ENCODE peak calls at places on chromosome 7, in seven cellular contexts. One of them, this sample, is unnamed.

GRCh38 chr7:52120908-52121307 is 804.3 kb upstream of the COBL start:
- DNase-seq in esophagus squamous epithelium: no peak
- DNase-seq in endothelial cell of umbilical vein: no peak
- DNase-seq in IMR-90: no peak
- DNase-seq in HCT116: no peak
- DNase-seq in A549: no peak
- DNase-seq in right lobe of liver: no peak
- DNase-seq in this sample: no peak

GRCh38 chr7:22866965-22867364 is 44.3 kb upstream of the TOMM7 start:
- DNase-seq in esophagus squamous epithelium: no peak
- DNase-seq in endothelial cell of umbilical vein: peak
- DNase-seq in IMR-90: peak
- DNase-seq in HCT116: no peak
- DNase-seq in A549: no peak
- DNase-seq in right lobe of liver: no peak
- DNase-seq in this sample: no peak

GRCh38 chr7:146028251-146028750 is 88.3 kb upstream of the CNTNAP2 start:
- DNase-seq in esophagus squamous epithelium: no peak
- DNase-seq in endothelial cell of umbilical vein: no peak
- DNase-seq in IMR-90: no peak
- DNase-seq in HCT116: no peak
- DNase-seq in A549: no peak
- DNase-seq in right lobe of liver: no peak
- DNase-seq in this sample: no peak

GRCh38 chr7:92875171-92875570 is 38.8 kb upstream of the CDK6 start:
- DNase-seq in esophagus squamous epithelium: no peak
- DNase-seq in endothelial cell of umbilical vein: no peak
- DNase-seq in IMR-90: no peak
- DNase-seq in HCT116: no peak
- DNase-seq in A549: no peak
- DNase-seq in right lobe of liver: no peak
- DNase-seq in this sample: no peak

GRCh38 chr7:102891693-102892261 is 21.0 kb upstream of the LRRC17 start:
- DNase-seq in esophagus squamous epithelium: no peak
- DNase-seq in endothelial cell of umbilical vein: peak
- DNase-seq in IMR-90: peak
- DNase-seq in HCT116: no peak
- DNase-seq in A549: peak
- DNase-seq in right lobe of liver: no peak
- DNase-seq in this sample: no peak

GRCh38 chr7:153628825-153629224 is 423.4 kb upstream of the DPP6 start:
- DNase-seq in esophagus squamous epithelium: no peak
- DNase-seq in endothelial cell of umbilical vein: no peak
- DNase-seq in IMR-90: no peak
- DNase-seq in HCT116: no peak
- DNase-seq in A549: no peak
- DNase-seq in right lobe of liver: no peak
- DNase-seq in this sample: no peak

GRCh38 chr7:51023547-51023946 is 240.9 kb upstream of the GRB10 start:
- DNase-seq in esophagus squamous epithelium: no peak
- DNase-seq in endothelial cell of umbilical vein: no peak
- DNase-seq in IMR-90: no peak
- DNase-seq in HCT116: no peak
- DNase-seq in A549: no peak
- DNase-seq in right lobe of liver: no peak
- DNase-seq in this sample: no peak

GRCh38 chr7:27433581-27433980 is 191.0 kb downstream of the EVX1 start:
- DNase-seq in esophagus squamous epithelium: no peak
- DNase-seq in endothelial cell of umbilical vein: no peak
- DNase-seq in IMR-90: no peak
- DNase-seq in HCT116: no peak
- DNase-seq in A549: no peak
- DNase-seq in right lobe of liver: no peak
- DNase-seq in this sample: no peak

GRCh38 chr7:96118449-96119001 is 203.4 kb downstream of the SLC25A13 start:
- DNase-seq in esophagus squamous epithelium: no peak
- DNase-seq in endothelial cell of umbilical vein: no peak
- DNase-seq in IMR-90: no peak
- DNase-seq in HCT116: no peak
- DNase-seq in A549: no peak
- DNase-seq in right lobe of liver: no peak
- DNase-seq in this sample: no peak

GRCh38 chr7:100173806-100174495 is 3.2 kb downstream of the GPC2 start:
- DNase-seq in esophagus squamous epithelium: no peak
- DNase-seq in endothelial cell of umbilical vein: no peak
- DNase-seq in IMR-90: no peak
- DNase-seq in HCT116: no peak
- DNase-seq in A549: no peak
- DNase-seq in right lobe of liver: no peak
- DNase-seq in this sample: no peak

GRCh38 chr7:44374007-44374763 is 48.8 kb upstream of the CAMK2B start:
- DNase-seq in esophagus squamous epithelium: no peak
- DNase-seq in endothelial cell of umbilical vein: no peak
- DNase-seq in IMR-90: no peak
- DNase-seq in HCT116: no peak
- DNase-seq in A549: no peak
- DNase-seq in right lobe of liver: no peak
- DNase-seq in this sample: no peak

GRCh38 chr7:146175716-146176115 is 59.1 kb downstream of the CNTNAP2 start:
- DNase-seq in esophagus squamous epithelium: no peak
- DNase-seq in endothelial cell of umbilical vein: no peak
- DNase-seq in IMR-90: no peak
- DNase-seq in HCT116: no peak
- DNase-seq in A549: peak
- DNase-seq in right lobe of liver: no peak
- DNase-seq in this sample: no peak

GRCh38 chr7:7201583-7202374 is 19.4 kb downstream of the C1GALT1 start:
- DNase-seq in esophagus squamous epithelium: no peak
- DNase-seq in endothelial cell of umbilical vein: no peak
- DNase-seq in IMR-90: no peak
- DNase-seq in HCT116: no peak
- DNase-seq in A549: no peak
- DNase-seq in right lobe of liver: no peak
- DNase-seq in this sample: no peak

GRCh38 chr7:23106491-23106800 is 861 bp downstream of the KLHL7 start:
- DNase-seq in esophagus squamous epithelium: no peak
- DNase-seq in endothelial cell of umbilical vein: no peak
- DNase-seq in IMR-90: no peak
- DNase-seq in HCT116: no peak
- DNase-seq in A549: no peak
- DNase-seq in right lobe of liver: no peak
- DNase-seq in this sample: no peak

GRCh38 chr7:28587211-28587610 is 174.9 kb downstream of the CREB5 start:
- DNase-seq in esophagus squamous epithelium: no peak
- DNase-seq in endothelial cell of umbilical vein: no peak
- DNase-seq in IMR-90: peak
- DNase-seq in HCT116: no peak
- DNase-seq in A549: no peak
- DNase-seq in right lobe of liver: no peak
- DNase-seq in this sample: no peak

DNA sequence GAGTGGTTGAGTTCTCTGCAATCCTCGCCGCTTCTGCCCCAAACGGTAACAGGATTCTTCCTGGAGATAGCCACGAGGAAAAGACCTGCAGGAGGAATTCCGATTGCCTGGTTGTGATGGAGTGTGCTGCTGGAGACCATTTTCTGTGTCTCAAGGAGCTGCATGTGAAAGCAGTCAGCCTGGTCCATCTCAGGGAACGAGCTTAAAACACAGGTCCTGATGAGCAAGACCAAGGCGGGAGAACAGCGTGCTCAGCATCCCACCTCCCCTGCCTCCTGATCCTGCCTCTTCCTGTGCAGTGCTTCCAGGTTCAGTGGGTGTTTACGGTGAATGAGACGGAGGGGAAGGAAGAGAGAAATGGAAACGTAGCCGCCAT is 26.5 kb downstream of the VIPR2 start:
- DNase-seq in esophagus squamous epithelium: no peak
- DNase-seq in endothelial cell of umbilical vein: no peak
- DNase-seq in IMR-90: no peak
- DNase-seq in HCT116: no peak
- DNase-seq in A549: no peak
- DNase-seq in right lobe of liver: no peak
- DNase-seq in this sample: no peak
- TF ChIP-seq POLR2A in esophagus squamous epithelium: no peak
- TF ChIP-seq POLR2A in endothelial cell of umbilical vein: no peak
- TF ChIP-seq POLR2A in IMR-90: no peak
- TF ChIP-seq POLR2A in HCT116: no peak
- TF ChIP-seq POLR2A in A549: no peak
- TF ChIP-seq POLR2A in right lobe of liver: no peak
- TF ChIP-seq POLR2A in this sample: no peak

GRCh38 chr7:66640802-66641525 is 12.3 kb downstream of the KCTD7 start:
- DNase-seq in esophagus squamous epithelium: no peak
- DNase-seq in endothelial cell of umbilical vein: no peak
- DNase-seq in IMR-90: no peak
- DNase-seq in HCT116: no peak
- DNase-seq in A549: no peak
- DNase-seq in right lobe of liver: no peak
- DNase-seq in this sample: peak
- TF ChIP-seq POLR2A in esophagus squamous epithelium: no peak
- TF ChIP-seq POLR2A in endothelial cell of umbilical vein: no peak
- TF ChIP-seq POLR2A in IMR-90: no peak
- TF ChIP-seq POLR2A in HCT116: no peak
- TF ChIP-seq POLR2A in A549: no peak
- TF ChIP-seq POLR2A in right lobe of liver: no peak
- TF ChIP-seq POLR2A in this sample: no peak

GRCh38 chr7:151237244-151238189 is 5.2 kb downstream of the CHPF2 start:
- DNase-seq in esophagus squamous epithelium: no peak
- DNase-seq in endothelial cell of umbilical vein: no peak
- DNase-seq in IMR-90: no peak
- DNase-seq in HCT116: no peak
- DNase-seq in A549: no peak
- DNase-seq in right lobe of liver: no peak
- DNase-seq in this sample: no peak
- TF ChIP-seq POLR2A in esophagus squamous epithelium: no peak
- TF ChIP-seq POLR2A in endothelial cell of umbilical vein: no peak
- TF ChIP-seq POLR2A in IMR-90: no peak
- TF ChIP-seq POLR2A in HCT116: no peak
- TF ChIP-seq POLR2A in A549: no peak
- TF ChIP-seq POLR2A in right lobe of liver: no peak
- TF ChIP-seq POLR2A in this sample: no peak

GRCh38 chr7:129169705-129170319 is 18.6 kb upstream of the SMO start:
- DNase-seq in esophagus squamous epithelium: no peak
- DNase-seq in endothelial cell of umbilical vein: no peak
- DNase-seq in IMR-90: no peak
- DNase-seq in HCT116: no peak
- DNase-seq in A549: no peak
- DNase-seq in right lobe of liver: no peak
- DNase-seq in this sample: no peak

GRCh38 chr7:129163875-129164544 is 19.5 kb downstream of the TSPAN33 start:
- DNase-seq in esophagus squamous epithelium: no peak
- DNase-seq in endothelial cell of umbilical vein: peak
- DNase-seq in IMR-90: peak
- DNase-seq in HCT116: peak
- DNase-seq in A549: peak
- DNase-seq in right lobe of liver: no peak
- DNase-seq in this sample: peak

GRCh38 chr7:129169171-129169643 is 19.2 kb upstream of the SMO start:
- DNase-seq in esophagus squamous epithelium: no peak
- DNase-seq in endothelial cell of umbilical vein: peak
- DNase-seq in IMR-90: no peak
- DNase-seq in HCT116: no peak
- DNase-seq in A549: no peak
- DNase-seq in right lobe of liver: peak
- DNase-seq in this sample: no peak

GRCh38 chr7:129168219-129168991 is 20.0 kb upstream of the SMO start:
- DNase-seq in esophagus squamous epithelium: no peak
- DNase-seq in endothelial cell of umbilical vein: no peak
- DNase-seq in IMR-90: no peak
- DNase-seq in HCT116: no peak
- DNase-seq in A549: no peak
- DNase-seq in right lobe of liver: no peak
- DNase-seq in this sample: no peak

GRCh38 chr7:129166745-129167144 is 21.7 kb upstream of the SMO start:
- DNase-seq in esophagus squamous epithelium: no peak
- DNase-seq in endothelial cell of umbilical vein: no peak
- DNase-seq in IMR-90: no peak
- DNase-seq in HCT116: no peak
- DNase-seq in A549: no peak
- DNase-seq in right lobe of liver: no peak
- DNase-seq in this sample: no peak
- TF ChIP-seq POLR2A in esophagus squamous epithelium: no peak
- TF ChIP-seq POLR2A in endothelial cell of umbilical vein: no peak
- TF ChIP-seq POLR2A in IMR-90: no peak
- TF ChIP-seq POLR2A in HCT116: no peak
- TF ChIP-seq POLR2A in A549: no peak
- TF ChIP-seq POLR2A in right lobe of liver: no peak
- TF ChIP-seq POLR2A in this sample: no peak

GRCh38 chr7:94080551-94080950 is 76.4 kb upstream of the BET1 start:
- DNase-seq in esophagus squamous epithelium: no peak
- DNase-seq in endothelial cell of umbilical vein: no peak
- DNase-seq in IMR-90: no peak
- DNase-seq in HCT116: no peak
- DNase-seq in A549: no peak
- DNase-seq in right lobe of liver: no peak
- DNase-seq in this sample: no peak
- TF ChIP-seq POLR2A in esophagus squamous epithelium: no peak
- TF ChIP-seq POLR2A in endothelial cell of umbilical vein: no peak
- TF ChIP-seq POLR2A in IMR-90: no peak
- TF ChIP-seq POLR2A in HCT116: no peak
- TF ChIP-seq POLR2A in A549: no peak
- TF ChIP-seq POLR2A in right lobe of liver: no peak
- TF ChIP-seq POLR2A in this sample: no peak